ENCODE peak calls at places on chromosomes 12 and 14, in nine cellular contexts. One of them, this sample, is unnamed.

GRCh38 chr12:69687390-69687789 is 11.7 kb downstream of the BEST3 start:
- DNase-seq in MCF 10A: peak; percentile 40
- DNase-seq in germinal center: no peak
- DNase-seq in hypothalamus: no peak
- DNase-seq in mucosa of descending colon: no peak
- DNase-seq in activated CD4-positive, alpha-beta T cell treated with anti-CD3 and anti-CD28 coated beads, Interleukin-2, amount 10 ng/mL, durations not matched to agents 7 days and 5 days: no peak
- DNase-seq in PC-9: no peak
- DNase-seq in tibial artery: no peak
- DNase-seq in GOT3: no peak
- DNase-seq in this sample: no peak

GRCh38 chr12:26317942-26318565 is 122.7 kb downstream of the SSPN start:
- DNase-seq in MCF 10A: peak; percentile 92
- DNase-seq in germinal center: peak; percentile 32
- DNase-seq in hypothalamus: no peak
- DNase-seq in mucosa of descending colon: no peak
- DNase-seq in activated CD4-positive, alpha-beta T cell treated with anti-CD3 and anti-CD28 coated beads, Interleukin-2, amount 10 ng/mL, durations not matched to agents 7 days and 5 days: no peak
- DNase-seq in PC-9: peak; percentile 44
- DNase-seq in tibial artery: no peak
- DNase-seq in GOT3: no peak
- DNase-seq in this sample: no peak

GRCh38 chr14:93700928-93701327 is 87.4 kb downstream of the PRIMA1 start:
- DNase-seq in MCF 10A: no peak
- DNase-seq in germinal center: no peak
- DNase-seq in hypothalamus: no peak
- DNase-seq in mucosa of descending colon: no peak
- DNase-seq in activated CD4-positive, alpha-beta T cell treated with anti-CD3 and anti-CD28 coated beads, Interleukin-2, amount 10 ng/mL, durations not matched to agents 7 days and 5 days: no peak
- DNase-seq in PC-9: no peak
- DNase-seq in tibial artery: no peak
- DNase-seq in GOT3: no peak
- DNase-seq in this sample: no peak

GRCh38 chr14:51258280-51258679 is 18.2 kb downstream of the TMX1 start:
- DNase-seq in MCF 10A: no peak
- DNase-seq in germinal center: no peak
- DNase-seq in hypothalamus: no peak
- DNase-seq in mucosa of descending colon: no peak
- DNase-seq in activated CD4-positive, alpha-beta T cell treated with anti-CD3 and anti-CD28 coated beads, Interleukin-2, amount 10 ng/mL, durations not matched to agents 7 days and 5 days: no peak
- DNase-seq in PC-9: no peak
- DNase-seq in tibial artery: no peak
- DNase-seq in GOT3: no peak
- DNase-seq in this sample: no peak

GRCh38 chr12:3655331-3655900 is 97.5 kb downstream of the CRACR2A start:
- DNase-seq in MCF 10A: peak; percentile 27
- DNase-seq in germinal center: peak; percentile 39
- DNase-seq in hypothalamus: no peak
- DNase-seq in mucosa of descending colon: no peak
- DNase-seq in activated CD4-positive, alpha-beta T cell treated with anti-CD3 and anti-CD28 coated beads, Interleukin-2, amount 10 ng/mL, durations not matched to agents 7 days and 5 days: peak; percentile 26
- DNase-seq in PC-9: no peak
- DNase-seq in tibial artery: no peak
- DNase-seq in GOT3: no peak
- DNase-seq in this sample: no peak

GRCh38 chr12:82818276-82819035 is 131.8 kb downstream of the TMTC2 start:
- DNase-seq in MCF 10A: no peak
- DNase-seq in germinal center: no peak
- DNase-seq in hypothalamus: no peak
- DNase-seq in mucosa of descending colon: no peak
- DNase-seq in activated CD4-positive, alpha-beta T cell treated with anti-CD3 and anti-CD28 coated beads, Interleukin-2, amount 10 ng/mL, durations not matched to agents 7 days and 5 days: no peak
- DNase-seq in PC-9: peak; percentile 35
- DNase-seq in tibial artery: no peak
- DNase-seq in GOT3: no peak
- DNase-seq in this sample: no peak

GRCh38 chr12:113994051-113994450 is 27.9 kb upstream of the RBM19 start:
- DNase-seq in MCF 10A: no peak
- DNase-seq in germinal center: no peak
- DNase-seq in hypothalamus: no peak
- DNase-seq in mucosa of descending colon: no peak
- DNase-seq in activated CD4-positive, alpha-beta T cell treated with anti-CD3 and anti-CD28 coated beads, Interleukin-2, amount 10 ng/mL, durations not matched to agents 7 days and 5 days: no peak
- DNase-seq in PC-9: no peak
- DNase-seq in tibial artery: no peak
- DNase-seq in GOT3: no peak
- DNase-seq in this sample: no peak

GRCh38 chr14:55274760-55275159 is 3.5 kb downstream of the FBXO34 start:
- DNase-seq in MCF 10A: no peak
- DNase-seq in germinal center: no peak
- DNase-seq in hypothalamus: no peak
- DNase-seq in mucosa of descending colon: no peak
- DNase-seq in activated CD4-positive, alpha-beta T cell treated with anti-CD3 and anti-CD28 coated beads, Interleukin-2, amount 10 ng/mL, durations not matched to agents 7 days and 5 days: no peak
- DNase-seq in PC-9: peak; percentile 42
- DNase-seq in tibial artery: no peak
- DNase-seq in GOT3: no peak
- DNase-seq in this sample: no peak

GRCh38 chr12:65961731-65962130 is 137.4 kb downstream of the HMGA2 start:
- DNase-seq in MCF 10A: no peak
- DNase-seq in germinal center: no peak
- DNase-seq in hypothalamus: no peak
- DNase-seq in mucosa of descending colon: no peak
- DNase-seq in activated CD4-positive, alpha-beta T cell treated with anti-CD3 and anti-CD28 coated beads, Interleukin-2, amount 10 ng/mL, durations not matched to agents 7 days and 5 days: no peak
- DNase-seq in PC-9: no peak
- DNase-seq in tibial artery: no peak
- DNase-seq in GOT3: no peak
- DNase-seq in this sample: no peak

GRCh38 chr12:112900298-112901145 is 6.2 kb upstream of the OAS1 start:
- DNase-seq in MCF 10A: peak; percentile 74
- DNase-seq in germinal center: peak; percentile 50
- DNase-seq in hypothalamus: no peak
- DNase-seq in mucosa of descending colon: no peak
- DNase-seq in activated CD4-positive, alpha-beta T cell treated with anti-CD3 and anti-CD28 coated beads, Interleukin-2, amount 10 ng/mL, durations not matched to agents 7 days and 5 days: peak; percentile 60
- DNase-seq in PC-9: peak; percentile 69
- DNase-seq in tibial artery: peak; percentile 40
- DNase-seq in GOT3: no peak
- DNase-seq in this sample: no peak

GRCh38 chr14:99780690-99781089 is 12.5 kb upstream of the EML1 start:
- DNase-seq in MCF 10A: no peak
- DNase-seq in germinal center: no peak
- DNase-seq in hypothalamus: no peak
- DNase-seq in mucosa of descending colon: no peak
- DNase-seq in activated CD4-positive, alpha-beta T cell treated with anti-CD3 and anti-CD28 coated beads, Interleukin-2, amount 10 ng/mL, durations not matched to agents 7 days and 5 days: no peak
- DNase-seq in PC-9: no peak
- DNase-seq in tibial artery: no peak
- DNase-seq in GOT3: no peak
- DNase-seq in this sample: no peak

GRCh38 chr12:108430245-108430644 is 84.8 kb upstream of the FICD start:
- DNase-seq in MCF 10A: peak; percentile 35
- DNase-seq in germinal center: no peak
- DNase-seq in hypothalamus: no peak
- DNase-seq in mucosa of descending colon: no peak
- DNase-seq in activated CD4-positive, alpha-beta T cell treated with anti-CD3 and anti-CD28 coated beads, Interleukin-2, amount 10 ng/mL, durations not matched to agents 7 days and 5 days: no peak
- DNase-seq in PC-9: no peak
- DNase-seq in tibial artery: no peak
- DNase-seq in GOT3: no peak
- DNase-seq in this sample: no peak

GRCh38 chr14:50666772-50667490 is 1.2 kb downstream of the SAV1 start:
- DNase-seq in MCF 10A: peak; percentile 69
- DNase-seq in germinal center: no peak
- DNase-seq in hypothalamus: no peak
- DNase-seq in mucosa of descending colon: peak; percentile 47
- DNase-seq in activated CD4-positive, alpha-beta T cell treated with anti-CD3 and anti-CD28 coated beads, Interleukin-2, amount 10 ng/mL, durations not matched to agents 7 days and 5 days: peak; percentile 23
- DNase-seq in PC-9: peak; percentile 69
- DNase-seq in tibial artery: peak; percentile 42
- DNase-seq in GOT3: no peak
- DNase-seq in this sample: no peak

GRCh38 chr12:12717586-12718381 is 616 bp downstream of the CDKN1B start:
- DNase-seq in MCF 10A: peak; percentile 38
- DNase-seq in germinal center: peak; percentile 25
- DNase-seq in hypothalamus: peak; percentile 53
- DNase-seq in mucosa of descending colon: peak; percentile 66
- DNase-seq in activated CD4-positive, alpha-beta T cell treated with anti-CD3 and anti-CD28 coated beads, Interleukin-2, amount 10 ng/mL, durations not matched to agents 7 days and 5 days: peak; percentile 24
- DNase-seq in PC-9: no peak
- DNase-seq in tibial artery: peak; percentile 35
- DNase-seq in GOT3: no peak
- DNase-seq in this sample: no peak